ENCODE peak calls at places on chromosome 3, in four cellular contexts. H is CD8-positive, alpha-beta T cell; M is CD4-positive, CD25-positive, alpha-beta regulatory T cell; E is mammary epithelial cell. S is an unnamed sample. For H3K9me3, the result is how much of the 10 kb centered on the place peaks cover.

GRCh38 chr3:186123012-186123411 is 14.1 kb upstream of the ETV5 start:
- DNase-seq in M (no peak), E (no peak), H (no peak), S (no peak)

GRCh38 chr3:108562565-108562964 is 26.7 kb downstream of the CIP2A start:
- DNase-seq in E (no peak), H (no peak), M (no peak), S (no peak)

GRCh38 chr3:69012111-69012835 is 1.2 kb downstream of the EOGT start:
- DNase-seq in E (peak), M (no peak), H (no peak), S (no peak)

GRCh38 chr3:127394984-127395662 is 107.3 kb upstream of the PRR20G start:
- DNase-seq in M (no peak), H (no peak), E (no peak), S (no peak)

GRCh38 chr3:124800511-124801374 is 70.5 kb downstream of the UMPS start:
- DNase-seq in H (no peak), M (no peak), E (no peak), S (no peak)

GRCh38 chr3:27138562-27138961 is 230.6 kb downstream of the NEK10 start:
- DNase-seq in H (no peak), E (no peak), M (no peak), S (no peak)

GRCh38 chr3:159791336-159791735 is 197.3 kb upstream of the IL12A start:
- DNase-seq in E (no peak), M (no peak), H (no peak), S (no peak)

GRCh38 chr3:61769266-61769665 is 207.9 kb downstream of the PTPRG start:
- DNase-seq in E (no peak), H (no peak), M (no peak), S (no peak)

GRCh38 chr3:87272718-87273337 is 3.6 kb downstream of the POU1F1 start:
- DNase-seq in H (no peak), M (no peak), E (no peak), S (no peak)

GRCh38 chr3:29057326-29057725 is 223.5 kb upstream of the RBMS3 start:
- DNase-seq in M (no peak), H (no peak), E (peak), S (no peak)

DNA sequence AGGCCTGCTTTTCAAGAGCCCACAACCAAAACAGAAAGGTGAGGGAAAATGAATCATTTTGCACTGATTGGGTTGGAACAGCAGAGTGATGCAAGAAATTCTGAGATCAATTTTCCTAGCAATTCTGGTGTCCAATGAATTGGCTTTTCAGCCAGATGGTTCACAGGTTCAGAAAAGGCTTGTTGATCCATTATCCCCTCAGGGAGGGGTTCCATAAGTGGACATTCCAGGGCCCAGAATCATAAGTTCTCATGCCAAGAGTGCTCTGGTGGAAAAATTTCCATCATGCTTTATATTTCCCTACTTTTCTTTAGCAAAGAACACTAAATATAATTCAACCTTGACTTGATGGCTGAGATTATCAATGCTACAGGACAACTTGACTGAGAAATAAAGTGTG is 16.2 kb downstream of the RBP2 start:
- DNase-seq in M (no peak), H (no peak), E (no peak), S (no peak)
- H3K9me3 ChIP-seq in M (under half), H (under half), E (under half), S (under half)

GRCh38 chr3:4425707-4426106 is 41.4 kb downstream of the SUMF1 start:
- DNase-seq in E (peak), H (no peak), M (no peak), S (no peak)

GRCh38 chr3:4429648-4430350 is 37.3 kb downstream of the SUMF1 start:
- DNase-seq in H (no peak), E (no peak), M (no peak), S (no peak)

GRCh38 chr3:4425055-4425454 is 42.0 kb downstream of the SUMF1 start:
- DNase-seq in E (no peak), M (no peak), H (no peak), S (no peak)

GRCh38 chr3:4426261-4426781 is 40.7 kb downstream of the SUMF1 start:
- DNase-seq in E (peak), M (no peak), H (no peak), S (no peak)

GRCh38 chr3:4426782-4427344 is 40.2 kb downstream of the SUMF1 start:
- DNase-seq in H (no peak), M (no peak), E (peak), S (peak)
- H3K9me3 ChIP-seq in H (under half), M (under half), E (under half), S (under half)

GRCh38 chr3:149832086-149832485 is 19.1 kb downstream of the RNF13 start:
- DNase-seq in M (no peak), H (no peak), E (no peak), S (no peak)

GRCh38 chr3:149831321-149831720 is 18.3 kb downstream of the RNF13 start:
- DNase-seq in E (no peak), H (no peak), M (no peak), S (no peak)

GRCh38 chr3:149830902-149831301 is 17.9 kb downstream of the RNF13 start:
- DNase-seq in H (no peak), M (no peak), E (no peak), S (no peak)

GRCh38 chr3:149828390-149828789 is 15.4 kb downstream of the RNF13 start:
- DNase-seq in M (no peak), E (no peak), H (no peak), S (no peak)

GRCh38 chr3:149833241-149833640 is 20.2 kb downstream of the RNF13 start:
- DNase-seq in M (no peak), E (no peak), H (no peak), S (no peak)
- H3K9me3 ChIP-seq in M (half or more), E (under half), H (under half), S (under half)

DNA sequence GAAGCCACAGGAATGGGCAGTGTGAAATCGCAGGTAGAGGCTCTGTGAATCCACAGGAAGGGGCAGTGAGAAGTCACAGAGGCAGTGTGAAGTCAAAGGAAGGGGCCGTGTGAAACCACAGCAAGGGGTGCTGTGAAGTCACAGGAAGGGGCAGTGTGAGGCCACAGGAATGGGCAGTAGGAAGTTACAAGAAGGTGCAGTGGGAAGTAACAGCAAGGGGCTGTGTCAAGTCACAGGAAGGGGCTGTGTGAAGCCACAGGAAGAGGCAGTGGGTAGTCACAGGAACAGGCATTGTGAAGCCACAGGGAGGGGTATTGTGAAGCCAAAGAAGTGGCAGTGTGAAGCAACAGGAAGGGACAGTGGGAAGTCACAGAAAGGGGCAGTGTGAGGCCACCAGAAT is 34.1 kb downstream of the GASK1A start:
- DNase-seq in E (no peak), M (no peak), H (no peak), S (no peak)
- H3K9me3 ChIP-seq in E (under half), M (under half), H (half or more), S (under half)

GRCh38 chr3:4850211-4850927 is 128.9 kb upstream of the BHLHE40 start:
- DNase-seq in M (no peak), H (no peak), E (no peak), S (no peak)

GRCh38 chr3:4850928-4851265 is 128.3 kb upstream of the BHLHE40 start:
- DNase-seq in E (no peak), M (no peak), H (no peak), S (no peak)

GRCh38 chr3:4849136-4849535 is 130.1 kb upstream of the BHLHE40 start:
- DNase-seq in M (no peak), H (no peak), E (no peak), S (no peak)

GRCh38 chr3:4848176-4848575 is 131.1 kb upstream of the BHLHE40 start:
- DNase-seq in M (no peak), H (no peak), E (no peak), S (no peak)

DNA sequence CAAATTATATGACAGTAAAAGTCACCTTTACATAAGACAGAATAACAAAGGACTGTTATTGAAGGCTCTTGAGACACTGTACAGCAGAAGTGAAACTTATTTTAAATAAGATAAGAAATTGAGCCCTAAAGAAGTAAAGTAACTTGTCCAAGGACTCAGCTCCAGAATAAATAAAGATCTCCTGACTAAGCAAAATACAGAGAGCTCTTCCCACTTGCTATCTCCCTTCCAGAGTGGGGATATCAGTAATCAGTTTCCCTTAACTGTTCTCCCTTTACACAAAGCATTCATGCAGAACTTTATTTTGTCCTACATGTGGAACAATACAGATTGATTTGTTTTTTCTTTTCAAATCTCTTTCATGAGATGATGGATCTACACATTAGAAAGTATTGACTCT is 129.5 kb upstream of the BHLHE40 start:
- DNase-seq in M (no peak), E (no peak), H (no peak), S (no peak)
- H3K9me3 ChIP-seq in M (under half), E (under half), H (under half), S (under half)

DNA sequence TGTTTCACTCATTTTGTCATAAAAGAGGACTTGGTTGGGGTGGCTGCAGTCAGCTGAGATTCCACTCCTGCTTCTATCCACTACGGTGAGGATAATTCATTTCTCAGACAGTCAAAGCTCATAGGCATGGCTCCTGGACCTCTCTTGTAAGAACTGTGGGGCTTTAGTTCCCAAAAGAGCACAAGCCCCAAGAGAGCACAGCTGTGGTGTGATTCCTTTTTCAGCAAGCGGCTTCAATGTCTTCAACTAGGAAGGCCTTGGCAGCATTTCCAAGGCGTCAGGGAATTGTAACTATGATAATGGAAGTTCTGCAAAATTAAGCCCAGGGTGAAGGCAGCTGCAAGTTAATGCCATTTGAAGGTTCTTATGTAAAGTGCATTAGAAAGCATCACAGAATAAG is 657.1 kb downstream of the GRM7 start:
- DNase-seq in E (no peak), H (no peak), M (no peak), S (no peak)
- H3K9me3 ChIP-seq in E (under half), H (under half), M (under half), S (under half)